ENCODE peak calls at places on chromosomes 4 and X, in ten cellular contexts. One of them, this sample, is unnamed.

GRCh38 chr4:183014361-183015084 is 84.5 kb upstream of the WWC2 start:
- DNase-seq in ascending aorta: no peak
- DNase-seq in OCI-LY7: no peak
- DNase-seq in neural crest cell: no peak
- DNase-seq in stimulated activated naive B cell treated with anti-CD40 and anti-IgM and Interleukin-4, amounts not matched to agents 10 μg/mL and 1 μg/mL and 100 μg/mL, for 72 hours: no peak
- DNase-seq in Jurkat, Clone E6-1: no peak
- DNase-seq in hepatocyte: no peak
- DNase-seq in AG09309: no peak
- DNase-seq in neuronal stem cell: no peak
- DNase-seq in retina: no peak
- DNase-seq in this sample: no peak

GRCh38 chrX:323721-324628 is 5.4 kb upstream of the GTPBP6 start:
- DNase-seq in ascending aorta: no peak
- DNase-seq in OCI-LY7: peak; percentile 71
- DNase-seq in neural crest cell: no peak
- DNase-seq in stimulated activated naive B cell treated with anti-CD40 and anti-IgM and Interleukin-4, amounts not matched to agents 10 μg/mL and 1 μg/mL and 100 μg/mL, for 72 hours: no peak
- DNase-seq in Jurkat, Clone E6-1: peak; percentile 68
- DNase-seq in hepatocyte: peak; percentile 88
- DNase-seq in AG09309: no peak
- DNase-seq in neuronal stem cell: no peak
- DNase-seq in retina: peak; percentile 71
- DNase-seq in this sample: no peak

GRCh38 chr4:150242820-150243458 is 164.7 kb downstream of the DCLK2 start:
- DNase-seq in ascending aorta: no peak
- DNase-seq in OCI-LY7: peak; percentile 21
- DNase-seq in neural crest cell: peak; percentile 46
- DNase-seq in stimulated activated naive B cell treated with anti-CD40 and anti-IgM and Interleukin-4, amounts not matched to agents 10 μg/mL and 1 μg/mL and 100 μg/mL, for 72 hours: no peak
- DNase-seq in Jurkat, Clone E6-1: no peak
- DNase-seq in hepatocyte: peak; percentile 48
- DNase-seq in AG09309: no peak
- DNase-seq in neuronal stem cell: peak; percentile 37
- DNase-seq in retina: peak; percentile 73
- DNase-seq in this sample: peak; percentile 25

GRCh38 chr4:176236909-176237308 is 32.1 kb downstream of the ASB5 start:
- DNase-seq in ascending aorta: no peak
- DNase-seq in OCI-LY7: no peak
- DNase-seq in neural crest cell: no peak
- DNase-seq in stimulated activated naive B cell treated with anti-CD40 and anti-IgM and Interleukin-4, amounts not matched to agents 10 μg/mL and 1 μg/mL and 100 μg/mL, for 72 hours: no peak
- DNase-seq in Jurkat, Clone E6-1: no peak
- DNase-seq in hepatocyte: peak; percentile 8
- DNase-seq in AG09309: no peak
- DNase-seq in neuronal stem cell: no peak
- DNase-seq in retina: no peak
- DNase-seq in this sample: no peak

GRCh38 chr4:144465546-144465945 is 180.4 kb upstream of the HHIP start:
- DNase-seq in ascending aorta: no peak
- DNase-seq in OCI-LY7: no peak
- DNase-seq in neural crest cell: no peak
- DNase-seq in stimulated activated naive B cell treated with anti-CD40 and anti-IgM and Interleukin-4, amounts not matched to agents 10 μg/mL and 1 μg/mL and 100 μg/mL, for 72 hours: no peak
- DNase-seq in Jurkat, Clone E6-1: no peak
- DNase-seq in hepatocyte: no peak
- DNase-seq in AG09309: no peak
- DNase-seq in neuronal stem cell: no peak
- DNase-seq in retina: no peak
- DNase-seq in this sample: no peak

GRCh38 chr4:141246243-141246642 is 25.5 kb downstream of the ZNF330 start:
- DNase-seq in ascending aorta: no peak
- DNase-seq in OCI-LY7: no peak
- DNase-seq in neural crest cell: no peak
- DNase-seq in stimulated activated naive B cell treated with anti-CD40 and anti-IgM and Interleukin-4, amounts not matched to agents 10 μg/mL and 1 μg/mL and 100 μg/mL, for 72 hours: no peak
- DNase-seq in Jurkat, Clone E6-1: no peak
- DNase-seq in hepatocyte: no peak
- DNase-seq in AG09309: peak; percentile 59
- DNase-seq in neuronal stem cell: no peak
- DNase-seq in retina: no peak
- DNase-seq in this sample: no peak

GRCh38 chr4:61541474-61541873 is 341.3 kb downstream of the ADGRL3 start:
- DNase-seq in ascending aorta: no peak
- DNase-seq in OCI-LY7: no peak
- DNase-seq in neural crest cell: no peak
- DNase-seq in stimulated activated naive B cell treated with anti-CD40 and anti-IgM and Interleukin-4, amounts not matched to agents 10 μg/mL and 1 μg/mL and 100 μg/mL, for 72 hours: no peak
- DNase-seq in Jurkat, Clone E6-1: no peak
- DNase-seq in hepatocyte: peak; percentile 41
- DNase-seq in AG09309: no peak
- DNase-seq in neuronal stem cell: no peak
- DNase-seq in retina: no peak
- DNase-seq in this sample: no peak

GRCh38 chr4:155703486-155704227 is 37.0 kb downstream of the GUCY1A1 start:
- DNase-seq in ascending aorta: no peak
- DNase-seq in OCI-LY7: no peak
- DNase-seq in neural crest cell: no peak
- DNase-seq in stimulated activated naive B cell treated with anti-CD40 and anti-IgM and Interleukin-4, amounts not matched to agents 10 μg/mL and 1 μg/mL and 100 μg/mL, for 72 hours: no peak
- DNase-seq in Jurkat, Clone E6-1: no peak
- DNase-seq in hepatocyte: no peak
- DNase-seq in AG09309: no peak
- DNase-seq in neuronal stem cell: no peak
- DNase-seq in retina: no peak
- DNase-seq in this sample: no peak

GRCh38 chr4:75990129-75990528 is 616 bp downstream of the SDAD1 start:
- DNase-seq in ascending aorta: no peak
- DNase-seq in OCI-LY7: peak; percentile 19
- DNase-seq in neural crest cell: no peak
- DNase-seq in stimulated activated naive B cell treated with anti-CD40 and anti-IgM and Interleukin-4, amounts not matched to agents 10 μg/mL and 1 μg/mL and 100 μg/mL, for 72 hours: no peak
- DNase-seq in Jurkat, Clone E6-1: no peak
- DNase-seq in hepatocyte: no peak
- DNase-seq in AG09309: no peak
- DNase-seq in neuronal stem cell: no peak
- DNase-seq in retina: peak; percentile 5
- DNase-seq in this sample: no peak

GRCh38 chr4:155624478-155624877 is 42.2 kb upstream of the GUCY1A1 start:
- DNase-seq in ascending aorta: no peak
- DNase-seq in OCI-LY7: no peak
- DNase-seq in neural crest cell: no peak
- DNase-seq in stimulated activated naive B cell treated with anti-CD40 and anti-IgM and Interleukin-4, amounts not matched to agents 10 μg/mL and 1 μg/mL and 100 μg/mL, for 72 hours: no peak
- DNase-seq in Jurkat, Clone E6-1: no peak
- DNase-seq in hepatocyte: no peak
- DNase-seq in AG09309: no peak
- DNase-seq in neuronal stem cell: no peak
- DNase-seq in retina: no peak
- DNase-seq in this sample: no peak

GRCh38 chrX:155048997-155049619 is 21.8 kb downstream of the CMC4 start:
- DNase-seq in ascending aorta: no peak
- DNase-seq in OCI-LY7: peak; percentile 48
- DNase-seq in neural crest cell: peak; percentile 44
- DNase-seq in stimulated activated naive B cell treated with anti-CD40 and anti-IgM and Interleukin-4, amounts not matched to agents 10 μg/mL and 1 μg/mL and 100 μg/mL, for 72 hours: no peak
- DNase-seq in Jurkat, Clone E6-1: peak; percentile 78
- DNase-seq in hepatocyte: peak; percentile 54
- DNase-seq in AG09309: no peak
- DNase-seq in neuronal stem cell: peak; percentile 20
- DNase-seq in retina: peak; percentile 10
- DNase-seq in this sample: no peak

This sample was measured in nucleus accumbens.